ENCODE peak calls at places on chromosomes 6 and 20, in seven cellular contexts. V is DMS 273 treated with DMSO at 0.1 percent for 48 hours; F is COR-L47; J is GM04504; Z is cardiac muscle cell; Y is ureter; K is stimulated activated CD4-positive, alpha-beta T cell treated with anti-CD3 and anti-CD28 coated beads, Interleukin-4, amount 100 ng/mL, for 24 hours. O is an unnamed sample.

GRCh38 chr20:6654490-6655247 is 112.8 kb upstream of the BMP2 start:
- DNase-seq in V (no peak), F (no peak), J (no peak), Z (no peak), Y (peak; percentile 65), K (no peak), O (no peak)

GRCh38 chr6:169828176-169828575 is 76.8 kb downstream of the ERMARD start:
- DNase-seq in V (no peak), F (no peak), J (no peak), Z (no peak), Y (no peak), K (no peak), O (no peak)

GRCh38 chr6:90120327-90120726 is 176.3 kb downstream of the BACH2 start:
- DNase-seq in V (no peak), F (no peak), J (no peak), Z (no peak), Y (no peak), K (no peak), O (no peak)

GRCh38 chr6:24428615-24429014 is 25.9 kb downstream of the MRS2 start:
- DNase-seq in V (no peak), F (no peak), J (no peak), Z (no peak), Y (no peak), K (no peak), O (no peak)

GRCh38 chr20:22428051-22428450 is 156.3 kb downstream of the FOXA2 start:
- DNase-seq in V (no peak), F (no peak), J (no peak), Z (no peak), Y (no peak), K (no peak), O (no peak)

GRCh38 chr20:266213-266603 is 8.7 kb downstream of the DEFB132 start:
- DNase-seq in V (no peak), F (no peak), J (no peak), Z (no peak), Y (no peak), K (no peak), O (no peak)

GRCh38 chr6:111683749-111684267 is 78.1 kb upstream of the TRAF3IP2 start:
- DNase-seq in V (no peak), F (no peak), J (peak; percentile 82), Z (no peak), Y (no peak), K (no peak), O (peak; percentile 91)

GRCh38 chr6:140437619-140438345 is 1063.3 kb upstream of the CITED2 start:
- DNase-seq in V (peak; percentile 54), F (no peak), J (no peak), Z (peak; percentile 72), Y (no peak), K (no peak), O (no peak)

GRCh38 chr6:31736026-31736767 is at the start of gene CLIC1:
- DNase-seq in V (no peak), F (peak; percentile 63), J (peak; percentile 62), Z (peak; percentile 71), Y (peak; percentile 93), K (peak; percentile 82), O (peak; percentile 82)

GRCh38 chr20:45052698-45053440 is 48.1 kb downstream of the KCNS1 start:
- DNase-seq in V (no peak), F (no peak), J (peak; percentile 54), Z (no peak), Y (no peak), K (peak; percentile 19), O (peak; percentile 11)

GRCh38 chr6:21241231-21242130 is 352.1 kb upstream of the SOX4 start:
- DNase-seq in V (peak; percentile 72), F (no peak), J (no peak), Z (no peak), Y (no peak), K (no peak), O (no peak)

GRCh38 chr20:46545077-46545826 is 5.2 kb downstream of the OCSTAMP start:
- DNase-seq in V (no peak), F (no peak), J (no peak), Z (no peak), Y (no peak), K (peak; percentile 48), O (no peak)

GRCh38 chr6:52724041-52724405 is 39.3 kb downstream of the GSTA2 start:
- DNase-seq in V (no peak), F (no peak), J (peak; percentile 83), Z (no peak), Y (no peak), K (no peak), O (no peak)

GRCh38 chr6:131867744-131868143 is 59.9 kb downstream of the ENPP1 start:
- DNase-seq in V (no peak), F (no peak), J (no peak), Z (no peak), Y (no peak), K (no peak), O (no peak)

GRCh38 chr6:47106721-47107197 is 64.6 kb upstream of the ADGRF1 start:
- DNase-seq in V (no peak), F (no peak), J (no peak), Z (peak; percentile 40), Y (no peak), K (no peak), O (no peak)

GRCh38 chr6:44049163-44049988 is 77.9 kb downstream of the MRPL14 start:
- DNase-seq in V (no peak), F (no peak), J (no peak), Z (no peak), Y (no peak), K (no peak), O (no peak)

GRCh38 chr20:42611423-42611822 is 578.3 kb downstream of the PTPRT start:
- DNase-seq in V (no peak), F (no peak), J (no peak), Z (no peak), Y (no peak), K (no peak), O (no peak)

GRCh38 chr6:163170294-163170883 is 244.1 kb upstream of the QKI start:
- DNase-seq in V (no peak), F (no peak), J (no peak), Z (no peak), Y (no peak), K (peak; percentile 20), O (peak; percentile 33)

GRCh38 chr6:47111685-47112084 is 69.6 kb upstream of the ADGRF1 start:
- DNase-seq in V (no peak), F (no peak), J (no peak), Z (no peak), Y (no peak), K (no peak), O (peak; percentile 86)

GRCh38 chr20:330233-331149 is 5.1 kb downstream of the SOX12 start:
- DNase-seq in V (peak; percentile 40), F (peak; percentile 42), J (no peak), Z (peak; percentile 82), Y (no peak), K (peak; percentile 68), O (peak; percentile 50)

GRCh38 chr6:44580901-44581300 is 193.4 kb downstream of the CDC5L start:
- DNase-seq in V (no peak), F (no peak), J (no peak), Z (no peak), Y (no peak), K (no peak), O (no peak)

GRCh38 chr6:111361648-111362047 is 121.4 kb downstream of the REV3L start:
- DNase-seq in V (peak; percentile 7), F (peak; percentile 0), J (peak; percentile 7), Z (peak; percentile 66), Y (no peak), K (no peak), O (peak; percentile 55)

GRCh38 chr6:168968228-168968627 is 285.4 kb downstream of the THBS2 start:
- DNase-seq in V (no peak), F (peak; percentile 56), J (peak; percentile 98), Z (no peak), Y (peak; percentile 69), K (no peak), O (no peak)

GRCh38 chr6:15505463-15505918 is 157.3 kb downstream of the DTNBP1 start:
- DNase-seq in V (no peak), F (no peak), J (no peak), Z (no peak), Y (no peak), K (no peak), O (no peak)

GRCh38 chr6:128558021-128558420 is 37.6 kb upstream of the PTPRK start:
- DNase-seq in V (no peak), F (no peak), J (no peak), Z (no peak), Y (no peak), K (no peak), O (no peak)

O was measured in lung microvascular endothelial cell.